ENCODE peak calls at places on chromosomes 1 and 21, in four cellular contexts. Z is NCI-H2171, B is Kasumi-1, W is esophagus muscularis mucosa. R is an unnamed sample.

GRCh38 chr1:41740630-41741239 is 178.0 kb downstream of the HIVEP3 start:
- DNase-seq in Z (no peak), B (peak), W (no peak), R (no peak)

GRCh38 chr1:108816049-108816882 is 40.6 kb downstream of the AKNAD1 start:
- DNase-seq in Z (peak), B (no peak), W (no peak), R (no peak)

GRCh38 chr1:21022279-21023040 is 154.2 kb downstream of the EIF4G3 start:
- DNase-seq in Z (peak), B (peak), W (no peak), R (no peak)

GRCh38 chr21:45970674-45971486 is 10.7 kb upstream of the COL6A1 start:
- DNase-seq in Z (no peak), B (peak), W (no peak), R (peak)

GRCh38 chr21:38880578-38880966 is 74.8 kb downstream of the ETS2 start:
- DNase-seq in Z (no peak), B (no peak), W (no peak), R (no peak)

GRCh38 chr1:51518730-51519047 is 377 bp downstream of the EPS15 start:
- DNase-seq in Z (no peak), B (no peak), W (no peak), R (peak)

GRCh38 chr1:199550384-199551067 is 477.0 kb upstream of the NR5A2 start:
- DNase-seq in Z (no peak), B (peak), W (no peak), R (no peak)

GRCh38 chr1:64514197-64514765 is 44.4 kb downstream of the CACHD1 start:
- DNase-seq in Z (peak), B (no peak), W (no peak), R (no peak)